ENCODE peak calls at places on chromosomes 4 and X, in nine cellular contexts. T is cardiac fibroblast; O is nucleus accumbens; E is NCI-H2171; B is left ventricle myocardium superior; Z is putamen; X is stimulated activated CD4-positive, alpha-beta T cell treated with anti-CD3 and anti-CD28 coated beads, Interleukin-15, amount 100 ng/mL, for 1 hour; G is T1000; M is PC-3. L is an unnamed sample.

GRCh38 chrX:12497832-12498591 is 293.2 kb upstream of the PRPS2 start:
- DNase-seq in T (no peak), O (no peak), E (no peak), B (no peak), Z (no peak), X (no peak), G (no peak), M (peak; percentile 46), L (no peak)

GRCh38 chr4:89572224-89572858 is 264.6 kb downstream of the SNCA start:
- DNase-seq in T (peak; percentile 28), O (no peak), E (peak; percentile 67), B (no peak), Z (no peak), X (no peak), G (no peak), M (no peak), L (no peak)

GRCh38 chrX:17744896-17745523 is 7.7 kb downstream of the SCML1 start:
- DNase-seq in T (peak; percentile 22), O (no peak), E (no peak), B (no peak), Z (no peak), X (no peak), G (no peak), M (peak; percentile 39), L (no peak)

GRCh38 chrX:79081895-79082512 is 62.5 kb upstream of the GPR174 start:
- DNase-seq in T (peak; percentile 29), O (no peak), E (no peak), B (no peak), Z (peak; percentile 4), X (no peak), G (no peak), M (peak; percentile 64), L (no peak)

GRCh38 chrX:82649645-82650044 is 858.4 kb upstream of the POU3F4 start:
- DNase-seq in T (no peak), O (no peak), E (no peak), B (no peak), Z (no peak), X (no peak), G (no peak), M (no peak), L (no peak)

GRCh38 chr4:145390566-145390965 is 91.1 kb upstream of the SMAD1 start:
- DNase-seq in T (no peak), O (no peak), E (no peak), B (no peak), Z (no peak), X (no peak), G (no peak), M (no peak), L (no peak)

GRCh38 chrX:145843196-145843595 is 25.6 kb downstream of the SLITRK2 start:
- DNase-seq in T (no peak), O (peak; percentile 44), E (no peak), B (no peak), Z (no peak), X (no peak), G (no peak), M (no peak), L (peak; percentile 64)

GRCh38 chr4:75211422-75211821 is 278.5 kb downstream of the PARM1 start:
- DNase-seq in T (no peak), O (no peak), E (no peak), B (no peak), Z (no peak), X (no peak), G (no peak), M (no peak), L (no peak)